ENCODE peak calls at places on chromosomes 2 and 18, in six cellular contexts. J, B, Y, M, F and G are unnamed samples.

GRCh38 chr2:70903641-70904340 is 31.9 kb upstream of the ATP6V1B1 start:
- DNase-seq in Y (no peak), B (no peak), J (no peak), M (no peak), F (no peak), G (no peak)

GRCh38 chr2:134333646-134334189 is 79.8 kb downstream of the MGAT5 start:
- DNase-seq in F (no peak), M (no peak), B (no peak), J (no peak), Y (no peak), G (no peak)

GRCh38 chr18:34942975-34943374 is 98.2 kb upstream of the MAPRE2 start:
- DNase-seq in F (no peak), M (no peak), B (no peak), Y (peak; percentile 31), J (no peak), G (no peak)

GRCh38 chr2:232117413-232117812 is 155.9 kb downstream of the DIS3L2 start:
- DNase-seq in J (no peak), M (no peak), F (no peak), B (no peak), Y (no peak), G (no peak)

GRCh38 chr2:191311627-191312026 is 66.4 kb downstream of the MYO1B start:
- DNase-seq in J (no peak), Y (no peak), M (no peak), B (no peak), F (no peak), G (no peak)

GRCh38 chr2:25822190-25823117 is 55.8 kb downstream of the ASXL2 start:
- DNase-seq in J (peak; percentile 26), Y (peak; percentile 32), M (no peak), F (no peak), B (no peak), G (no peak)

GRCh38 chr18:7617738-7618422 is 50.8 kb downstream of the PTPRM start:
- DNase-seq in J (no peak), B (no peak), Y (peak; percentile 41), F (no peak), M (peak; percentile 45), G (no peak)

GRCh38 chr18:3950668-3951413 is 500.9 kb downstream of the TGIF1 start:
- DNase-seq in M (no peak), B (no peak), Y (no peak), F (no peak), J (no peak), G (no peak)

GRCh38 chr2:174939046-174939445 is 66.1 kb downstream of the CHN1 start:
- DNase-seq in Y (no peak), J (no peak), F (no peak), B (no peak), M (no peak), G (no peak)

GRCh38 chr2:119746836-119747235 is 12.9 kb upstream of the PTPN4 start:
- DNase-seq in F (no peak), B (no peak), M (no peak), J (no peak), Y (no peak), G (no peak)

GRCh38 chr2:71603311-71603794 is 150.0 kb downstream of the DYSF start:
- DNase-seq in B (no peak), M (peak; percentile 23), F (peak; percentile 52), Y (peak; percentile 7), J (peak; percentile 34), G (no peak)

GRCh38 chr2:218631837-218632236 is 24.1 kb downstream of the PLCD4 start:
- DNase-seq in M (no peak), F (no peak), B (no peak), J (no peak), Y (no peak), G (no peak)

GRCh38 chr2:200301953-200302628 is 4.4 kb upstream of the SPATS2L start:
- DNase-seq in M (no peak), F (no peak), Y (no peak), J (no peak), B (no peak), G (no peak)

GRCh38 chr2:130371723-130372054 is 15.8 kb downstream of the PTPN18 start:
- DNase-seq in F (no peak), B (no peak), M (no peak), J (no peak), Y (no peak), G (no peak)

GRCh38 chr2:23630961-23631360 is 246.0 kb downstream of the KLHL29 start:
- DNase-seq in M (no peak), B (no peak), J (no peak), Y (no peak), F (no peak), G (no peak)

GRCh38 chr2:229971298-229971790 is 49.0 kb downstream of the FBXO36 start:
- DNase-seq in Y (no peak), J (no peak), M (no peak), B (no peak), F (no peak), G (no peak)

GRCh38 chr2:41621095-41621494 is 426.7 kb upstream of the PKDCC start:
- DNase-seq in Y (no peak), B (no peak), M (no peak), F (no peak), J (no peak), G (no peak)

GRCh38 chr2:151795646-151796240 is 32.5 kb downstream of the ARL5A start:
- DNase-seq in F (no peak), Y (no peak), M (no peak), J (no peak), B (no peak), G (no peak)

GRCh38 chr2:231926180-231926741 is at the start of gene NPPC:
- DNase-seq in B (no peak), Y (no peak), M (peak; percentile 20), J (peak; percentile 76), F (peak; percentile 47), G (peak; percentile 53)

GRCh38 chr2:147288131-147288530 is 556.7 kb upstream of the ACVR2A start:
- DNase-seq in J (no peak), M (no peak), B (no peak), F (no peak), Y (no peak), G (no peak)

GRCh38 chr2:219476605-219477578 is 21.8 kb upstream of the GMPPA start:
- DNase-seq in Y (no peak), J (peak; percentile 14), F (no peak), M (no peak), B (no peak), G (no peak)

GRCh38 chr18:12399231-12399630 is 8.5 kb upstream of the PRELID3A start:
- DNase-seq in J (no peak), F (no peak), B (no peak), M (no peak), Y (no peak), G (no peak)

GRCh38 chr2:184369307-184369706 is 229.0 kb upstream of the ZNF804A start:
- DNase-seq in Y (no peak), J (no peak), F (no peak), B (no peak), M (no peak), G (no peak)
- TF ChIP-seq CTCF in Y (no peak), J (no peak), F (no peak), B (no peak), M (no peak), G (no peak)

DNA sequence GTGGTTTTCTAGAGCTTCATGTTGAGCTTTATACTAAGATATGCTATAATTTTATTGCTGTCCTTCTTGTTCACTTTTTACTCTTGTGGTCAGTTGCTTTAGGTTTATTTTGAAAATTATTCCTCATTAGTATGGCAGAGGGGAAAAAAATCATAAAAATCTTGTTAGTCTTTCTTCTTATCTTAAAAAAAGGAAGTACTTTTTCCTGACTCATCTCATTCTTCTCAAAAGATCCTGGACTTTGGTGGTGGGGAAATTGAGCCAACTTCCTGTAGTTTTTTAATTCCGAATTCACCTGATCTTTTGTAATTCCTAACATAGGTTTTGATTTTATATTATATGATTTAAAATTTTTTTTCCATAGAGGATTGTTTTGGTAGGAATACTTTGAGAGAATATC is 3.8 kb downstream of the SLC4A1AP start:
- DNase-seq in B (no peak), J (no peak), M (no peak), Y (no peak), F (no peak), G (no peak)
- H3K4me3 ChIP-seq in B (no peak overlapping the region), J (no peak overlapping the region), M (no peak overlapping the region), Y (no peak overlapping the region), F (no peak overlapping the region), G (no peak overlapping the region)

DNA sequence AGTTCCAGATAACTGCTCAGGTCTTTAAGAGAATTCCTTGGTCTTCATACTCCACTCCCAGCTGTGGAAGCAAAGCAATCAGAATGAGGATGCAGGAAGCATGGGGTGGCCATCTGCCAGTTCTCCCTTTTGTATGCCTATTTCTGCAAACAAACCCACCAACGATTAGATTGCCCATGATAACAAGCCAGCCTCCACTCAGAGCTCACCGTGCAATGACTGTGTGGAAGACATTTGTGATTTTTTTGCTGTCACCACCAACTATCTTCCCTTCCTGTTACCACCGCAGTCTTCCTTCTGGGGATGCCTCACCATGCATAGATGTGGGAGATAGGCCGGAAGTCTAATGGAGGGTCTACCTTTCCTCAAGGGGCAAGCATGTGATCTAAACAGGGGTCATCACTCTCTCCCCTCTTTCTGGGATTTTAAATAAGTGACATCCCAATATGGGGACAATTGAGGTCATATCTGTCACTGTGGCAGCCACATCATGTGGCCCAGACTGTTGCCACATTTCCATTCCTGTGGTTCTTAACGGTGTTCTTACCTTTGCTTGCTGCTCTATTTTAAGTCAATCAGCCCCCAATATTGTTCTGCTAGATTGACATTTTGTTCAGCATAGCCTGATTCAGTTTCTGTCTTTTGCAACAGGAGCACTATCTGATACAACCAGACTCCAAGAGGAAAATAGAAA is 4.4 kb downstream of the AFF3 start:
- DNase-seq in B (no peak), F (no peak), Y (no peak), J (no peak), M (no peak), G (no peak)
- H3K36me3 ChIP-seq in B (no peaks in the 10 kb centered on the region), F (no peaks in the 10 kb centered on the region), Y (no peaks in the 10 kb centered on the region), J (no peaks in the 10 kb centered on the region), M (no peaks in the 10 kb centered on the region), G (no peaks in the 10 kb centered on the region)

GRCh38 chr2:88857274-88857741 is 165.8 kb downstream of the RPIA start:
- DNase-seq in F (no peak), J (no peak), B (no peak), M (no peak), Y (peak; percentile 66), G (no peak)
- TF ChIP-seq CTCF in F (no peak), J (no peak), B (no peak), M (no peak), Y (no peak), G (no peak)

DNA sequence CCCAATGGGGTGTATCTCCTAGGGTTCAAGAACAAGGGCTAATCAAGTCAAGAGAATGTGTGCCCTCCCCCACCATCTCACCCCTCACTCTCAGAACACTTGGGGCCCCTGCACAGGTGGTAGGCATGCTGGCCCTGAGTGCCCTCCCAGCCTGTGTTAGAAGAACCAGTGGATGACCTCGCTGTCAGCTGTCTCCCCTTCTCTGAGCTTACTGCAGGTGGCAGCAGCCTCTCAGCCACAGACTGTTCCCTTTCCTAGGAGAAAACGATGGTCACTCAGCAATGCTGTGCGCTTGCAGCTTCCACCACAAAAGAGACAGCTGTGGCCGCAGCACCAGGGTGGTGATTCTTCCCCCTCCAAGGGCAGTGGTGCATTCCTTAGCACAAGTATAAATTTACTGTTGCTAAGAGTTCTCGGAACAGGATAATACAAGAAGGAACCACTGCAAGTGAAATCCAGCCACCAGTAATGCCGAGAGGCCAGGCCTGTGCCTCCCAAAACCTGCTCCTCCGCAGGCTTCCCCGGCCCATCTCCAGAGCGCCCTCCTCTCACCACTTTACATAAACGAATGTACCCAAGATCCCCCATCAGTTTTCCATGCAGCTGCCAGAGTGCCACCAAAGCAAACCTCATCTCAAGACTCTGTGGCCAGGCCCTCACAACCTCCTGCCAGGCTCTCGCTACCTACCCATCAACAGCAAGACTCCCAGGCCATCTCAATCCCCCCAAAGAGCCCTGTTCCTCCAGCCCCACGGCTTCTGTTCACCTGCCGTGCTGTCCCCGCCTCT is 935 bp upstream of the RAMP1 start:
- DNase-seq in J (peak; percentile 50), B (no peak), F (no peak), Y (peak; percentile 64), M (peak; percentile 69), G (peak; percentile 89)
- H3K4me3 ChIP-seq in J (peak overlapping the region; percentile 71), B (peak overlapping the region; percentile 35), F (peak overlapping the region; percentile 57), Y (peak overlapping the region; percentile 58), M (peak overlapping the region; percentile 85), G (peak overlapping the region; percentile 87)